ENCODE peak calls at places on chromosomes 5 and 9, in seven cellular contexts. P is K562, Y is GM12892, S is SK-N-SH, C is HepG2, W is H1, I is GM12878. Q is an unnamed sample.

GRCh38 chr9:16385590-16386578 is 484.6 kb downstream of the BNC2 start:
- DNase-seq in P (no peak), Y (no peak), S (no peak), C (no peak), W (no peak), I (no peak), Q (no peak)

GRCh38 chr5:168286386-168286785 is 5.1 kb upstream of the WWC1 start:
- DNase-seq in P (no peak), Y (no peak), S (no peak), C (no peak), W (peak), I (no peak), Q (no peak)

GRCh38 chr5:59887274-59887673 is 6.3 kb downstream of the PDE4D start:
- DNase-seq in P (no peak), Y (no peak), S (no peak), C (no peak), W (no peak), I (no peak), Q (no peak)

GRCh38 chr9:92385001-92385400 is 19.4 kb downstream of the OGN start:
- DNase-seq in P (no peak), Y (no peak), S (no peak), C (no peak), W (no peak), I (no peak), Q (no peak)

GRCh38 chr9:109440797-109441287 is 57.3 kb downstream of the PTPN3 start:
- DNase-seq in P (peak), Y (no peak), S (peak), C (peak), W (peak), I (no peak), Q (peak)

GRCh38 chr5:86979801-86980510 is 287.7 kb upstream of the RASA1 start:
- DNase-seq in P (no peak), Y (no peak), S (no peak), C (peak), W (no peak), I (no peak), Q (no peak)

GRCh38 chr9:69028754-69029153 is 6.8 kb upstream of the FXN start:
- DNase-seq in P (no peak), Y (no peak), S (no peak), C (no peak), W (no peak), I (no peak), Q (no peak)

GRCh38 chr9:27536168-27536567 is 6.6 kb upstream of the MOB3B start:
- DNase-seq in P (no peak), Y (no peak), S (no peak), C (no peak), W (no peak), I (no peak), Q (no peak)

GRCh38 chr9:132886358-132886725 is 7.6 kb downstream of the SPACA9 start:
- DNase-seq in P (no peak), Y (no peak), S (no peak), C (no peak), W (no peak), I (no peak), Q (no peak)

GRCh38 chr5:87210743-87211142 is 56.9 kb upstream of the RASA1 start:
- DNase-seq in P (no peak), Y (no peak), S (no peak), C (no peak), W (no peak), I (no peak), Q (no peak)

GRCh38 chr9:128125575-128126354 is 1.8 kb downstream of the PTGES2 start:
- DNase-seq in P (no peak), Y (no peak), S (no peak), C (no peak), W (no peak), I (no peak), Q (no peak)

GRCh38 chr5:1437452-1437851 is 7.8 kb downstream of the SLC6A3 start:
- DNase-seq in P (peak), Y (no peak), S (peak), C (peak), W (no peak), I (no peak), Q (no peak)

GRCh38 chr9:120742951-120743416 is 28.7 kb upstream of the MEGF9 start:
- DNase-seq in P (peak), Y (peak), S (peak), C (peak), W (no peak), I (no peak), Q (peak)

GRCh38 chr5:101687630-101688029 is 608.5 kb downstream of the SLCO4C1 start:
- DNase-seq in P (no peak), Y (no peak), S (no peak), C (no peak), W (no peak), I (no peak), Q (no peak)

GRCh38 chr9:79572891-79573696 is 1.3 kb downstream of the TLE4 start:
- DNase-seq in P (peak), Y (peak), S (peak), C (no peak), W (peak), I (no peak), Q (peak)

GRCh38 chr9:78029601-78030552 is 1.7 kb downstream of the GNAQ start:
- DNase-seq in P (no peak), Y (no peak), S (no peak), C (no peak), W (no peak), I (no peak), Q (no peak)

GRCh38 chr9:100488171-100488570 is 15.2 kb downstream of the TMEFF1 start:
- DNase-seq in P (no peak), Y (no peak), S (no peak), C (no peak), W (no peak), I (no peak), Q (no peak)

GRCh38 chr9:120698766-120699165 is 15.5 kb downstream of the MEGF9 start:
- DNase-seq in P (no peak), Y (no peak), S (peak), C (no peak), W (no peak), I (no peak), Q (no peak)

GRCh38 chr5:93193756-93194155 is 387.3 kb downstream of the NR2F1-AS1 start:
- DNase-seq in P (no peak), Y (no peak), S (no peak), C (no peak), W (no peak), I (no peak), Q (no peak)

GRCh38 chr5:82644768-82645167 is 366.6 kb upstream of the RPS23 start:
- DNase-seq in P (no peak), Y (no peak), S (no peak), C (no peak), W (no peak), I (no peak), Q (no peak)
- TF ChIP-seq POLR2AphosphoS5 in P (no peak), Y (no peak), S (no peak), C (no peak), W (no peak), I (no peak), Q (no peak)

GRCh38 chr5:117943521-117943920 is 1044.8 kb downstream of the DTWD2 start:
- DNase-seq in P (no peak), Y (no peak), S (no peak), C (no peak), W (no peak), I (no peak), Q (no peak)
- TF ChIP-seq TAF1 in P (no peak), Y (no peak), S (no peak), C (no peak), W (no peak), I (no peak), Q (no peak)

GRCh38 chr5:133741396-133741795 is 129.1 kb upstream of the FSTL4 start:
- DNase-seq in P (no peak), Y (no peak), S (no peak), C (no peak), W (no peak), I (no peak), Q (no peak)
- TF ChIP-seq POLR2AphosphoS5 in P (no peak), Y (no peak), S (no peak), C (no peak), W (no peak), I (no peak), Q (no peak)

GRCh38 chr9:134475051-134475790 is 149.0 kb downstream of the RXRA start:
- DNase-seq in P (no peak), Y (no peak), S (no peak), C (no peak), W (no peak), I (no peak), Q (no peak)
- TF ChIP-seq TAF1 in P (no peak), Y (no peak), S (no peak), C (no peak), W (no peak), I (no peak), Q (no peak)

DNA sequence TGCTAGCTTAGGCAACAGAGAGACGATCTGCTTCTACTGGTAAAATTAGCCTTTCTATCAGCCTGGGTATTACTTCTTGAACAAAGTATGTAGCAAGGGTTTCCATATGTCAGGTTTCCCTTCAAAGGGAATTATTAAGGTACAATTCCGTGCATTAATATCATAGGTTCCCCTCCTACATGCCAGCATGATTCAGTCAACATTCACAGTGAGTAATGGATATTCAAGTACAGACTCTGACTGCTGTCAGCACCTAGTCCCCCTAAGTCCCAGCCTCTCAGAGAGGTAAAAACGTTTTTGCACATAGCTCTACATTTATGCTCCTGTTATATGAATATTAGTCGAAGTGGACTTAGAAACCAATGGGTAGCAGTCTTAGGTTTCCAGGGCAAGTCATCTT is 322.4 kb upstream of the CCNG1 start:
- DNase-seq in P (no peak), Y (no peak), S (no peak), C (no peak), W (no peak), I (no peak), Q (no peak)
- TF ChIP-seq POLR2AphosphoS5 in P (no peak), Y (no peak), S (no peak), C (no peak), W (no peak), I (no peak), Q (no peak)

DNA sequence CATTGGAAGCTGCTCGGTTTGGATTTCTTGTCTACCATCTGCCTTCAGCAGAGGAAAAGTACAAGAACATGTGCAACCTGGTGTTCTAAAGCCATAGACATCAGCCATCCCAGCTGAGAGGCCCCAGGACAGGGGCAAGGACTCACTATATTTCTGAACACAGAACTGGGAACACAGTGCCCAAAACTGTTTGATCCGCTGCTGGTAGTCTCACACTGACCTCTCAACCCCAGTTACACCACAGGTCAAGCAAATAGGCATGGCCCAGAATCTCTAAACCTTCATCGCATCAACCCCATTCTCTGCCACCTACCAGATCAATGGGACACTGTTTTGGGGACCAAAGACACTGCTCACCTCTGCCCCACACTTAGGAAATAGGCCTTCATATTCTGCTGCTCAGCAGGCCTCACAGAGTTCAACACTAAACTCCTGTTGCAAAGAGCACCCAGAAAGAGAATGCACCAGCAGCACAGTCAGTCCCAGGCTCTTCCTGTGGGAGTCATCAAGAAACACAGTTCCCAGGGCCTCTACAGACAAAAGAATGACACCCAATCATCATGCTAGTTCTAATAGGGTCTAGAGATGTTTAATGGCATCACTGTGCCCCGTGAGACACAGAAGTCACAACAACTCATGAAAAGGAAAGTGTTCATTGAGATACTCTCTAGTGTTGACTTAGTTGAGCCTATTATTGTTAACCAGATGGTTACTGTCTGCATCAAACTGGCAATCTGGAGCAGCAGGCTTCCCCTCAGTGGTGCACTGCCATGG is 1.8 kb downstream of the KLHL3 start:
- DNase-seq in P (no peak), Y (no peak), S (no peak), C (no peak), W (no peak), I (no peak), Q (no peak)
- TF ChIP-seq TAF1 in P (no peak), Y (no peak), S (no peak), C (no peak), W (no peak), I (no peak), Q (no peak)

Q was measured in GM12891.